ENCODE peak calls at places on chromosomes 2 and 18, in four cellular contexts. Q is HL-60, S is K562, C is GM12878. D is an unnamed sample.

GRCh38 chr2:23069156-23069555 is 315.8 kb upstream of the KLHL29 start:
- DNase-seq in S (no peak), C (no peak), Q (no peak), D (no peak)

GRCh38 chr2:106296182-106296815 is 102.2 kb upstream of the UXS1 start:
- DNase-seq in Q (no peak), S (no peak), C (no peak), D (no peak)

GRCh38 chr2:188235364-188235763 is 56.3 kb upstream of the GULP1 start:
- DNase-seq in C (peak; percentile 43), S (no peak), Q (no peak), D (no peak)

GRCh38 chr18:48201952-48202898 is 207.0 kb downstream of the ZBTB7C start:
- DNase-seq in S (no peak), C (no peak), Q (no peak), D (no peak)

GRCh38 chr2:47056875-47057731 is 98.0 kb downstream of the STPG4 start:
- DNase-seq in Q (peak; percentile 61), S (no peak), C (no peak), D (peak; percentile 57)

GRCh38 chr2:176710657-176711197 is 441.5 kb downstream of the MTX2 start:
- DNase-seq in Q (no peak), S (no peak), C (no peak), D (no peak)

GRCh38 chr2:209208211-209208610 is 215.6 kb upstream of the MAP2 start:
- DNase-seq in Q (peak; percentile 10), C (no peak), S (peak; percentile 17), D (no peak)

GRCh38 chr2:71705171-71705960 is 252.0 kb downstream of the DYSF start:
- DNase-seq in C (no peak), S (no peak), Q (no peak), D (no peak)

GRCh38 chr18:1954583-1955312 is 616.6 kb downstream of the METTL4 start:
- DNase-seq in C (no peak), S (no peak), Q (no peak), D (no peak)

GRCh38 chr2:232365621-232366321 is 12.8 kb upstream of the ALPP start:
- DNase-seq in Q (no peak), S (peak; percentile 24), C (no peak), D (no peak)

GRCh38 chr2:111705206-111705605 is 178.8 kb downstream of the ANAPC1 start:
- DNase-seq in C (no peak), S (no peak), Q (no peak), D (no peak)

GRCh38 chr2:151305129-151305691 is 15.7 kb upstream of the NMI start:
- DNase-seq in C (no peak), S (no peak), Q (no peak), D (no peak)

GRCh38 chr18:394997-395383 is 105.5 kb downstream of the COLEC12 start:
- DNase-seq in Q (no peak), C (no peak), S (no peak), D (no peak)

GRCh38 chr2:106965611-106966010 is 79.6 kb upstream of the ST6GAL2 start:
- DNase-seq in S (no peak), Q (no peak), C (no peak), D (no peak)

GRCh38 chr2:19362652-19363473 is 4.4 kb upstream of the OSR1 start:
- DNase-seq in Q (no peak), C (no peak), S (peak; percentile 72), D (no peak)

GRCh38 chr2:3667151-3667631 is 9.2 kb downstream of the ALLC start:
- DNase-seq in C (peak; percentile 33), S (no peak), Q (no peak), D (no peak)

GRCh38 chr2:165239230-165239629 is at the start of gene SCN2A:
- DNase-seq in Q (peak; percentile 11), S (peak; percentile 8), C (no peak), D (no peak)

GRCh38 chr2:160305081-160305750 is 105.1 kb upstream of the ITGB6 start:
- DNase-seq in Q (no peak), S (no peak), C (no peak), D (no peak)

GRCh38 chr2:212709287-212709686 is 170.7 kb upstream of the ERBB4 start:
- DNase-seq in C (no peak), S (no peak), Q (no peak), D (no peak)

GRCh38 chr2:11377915-11378649 is 33.6 kb upstream of the ROCK2 start:
- DNase-seq in S (no peak), C (peak; percentile 61), Q (no peak), D (peak; percentile 53)

GRCh38 chr2:234712421-234712935 is 215.6 kb upstream of the ARL4C start:
- DNase-seq in Q (no peak), C (no peak), S (no peak), D (no peak)

GRCh38 chr2:165877565-165878550 is 75.7 kb downstream of the TTC21B start:
- DNase-seq in S (no peak), C (peak; percentile 30), Q (peak; percentile 32), D (no peak)

GRCh38 chr2:17918789-17919188 is 40.3 kb downstream of the KCNS3 start:
- DNase-seq in C (no peak), S (no peak), Q (no peak), D (no peak)

GRCh38 chr2:17916584-17916983 is 38.1 kb downstream of the KCNS3 start:
- DNase-seq in C (no peak), Q (no peak), S (no peak), D (no peak)

GRCh38 chr2:17915099-17915498 is 36.6 kb downstream of the KCNS3 start:
- DNase-seq in S (no peak), Q (no peak), C (no peak), D (no peak)

GRCh38 chr2:17912266-17912691 is 33.8 kb downstream of the KCNS3 start:
- DNase-seq in Q (no peak), S (no peak), C (no peak), D (peak; percentile 22)

DNA sequence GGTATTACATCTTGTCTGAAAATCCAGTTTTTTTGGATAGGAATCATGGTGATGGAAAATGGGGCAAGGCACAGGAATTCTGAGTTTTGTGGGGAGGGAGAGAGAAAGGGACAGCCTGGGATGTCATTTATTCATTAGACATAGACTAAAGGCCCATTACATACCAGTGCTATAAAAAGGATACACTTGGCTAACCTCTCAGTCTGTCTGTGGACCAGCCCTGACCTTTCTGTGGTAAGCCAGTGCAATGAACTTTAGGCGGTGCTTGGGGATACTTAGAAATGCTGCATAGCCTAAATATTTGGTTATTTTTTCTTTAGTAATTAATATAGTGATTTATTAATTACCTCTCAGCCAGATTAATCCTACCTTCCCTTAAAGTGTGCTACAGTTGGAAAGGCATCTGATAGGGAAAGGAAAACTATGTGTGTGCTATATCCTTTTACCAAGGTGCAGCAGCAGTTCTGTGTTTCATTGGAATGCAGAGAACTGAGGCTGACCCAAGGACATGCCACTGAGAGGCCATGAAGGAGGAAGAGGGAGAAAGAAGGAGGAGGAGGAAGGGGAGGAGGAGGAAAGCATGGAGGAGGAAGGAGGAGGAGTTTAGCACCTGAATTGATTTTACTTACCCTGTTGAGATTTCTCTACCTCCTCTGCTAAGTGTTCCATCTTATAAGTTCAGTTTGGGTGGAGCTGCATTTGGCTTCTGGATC is 37.5 kb downstream of the KCNS3 start:
- DNase-seq in S (no peak), C (no peak), Q (no peak), D (no peak)
- TF ChIP-seq SPI1 in S (no peak), C (no peak), Q (no peak), D (no peak)

GRCh38 chr18:76491801-76492668 is 3.0 kb downstream of the ZNF516 start:
- DNase-seq in C (no peak), Q (no peak), S (no peak), D (no peak)
- TF ChIP-seq SPI1 in C (no peak), Q (no peak), S (no peak), D (no peak)

DNA sequence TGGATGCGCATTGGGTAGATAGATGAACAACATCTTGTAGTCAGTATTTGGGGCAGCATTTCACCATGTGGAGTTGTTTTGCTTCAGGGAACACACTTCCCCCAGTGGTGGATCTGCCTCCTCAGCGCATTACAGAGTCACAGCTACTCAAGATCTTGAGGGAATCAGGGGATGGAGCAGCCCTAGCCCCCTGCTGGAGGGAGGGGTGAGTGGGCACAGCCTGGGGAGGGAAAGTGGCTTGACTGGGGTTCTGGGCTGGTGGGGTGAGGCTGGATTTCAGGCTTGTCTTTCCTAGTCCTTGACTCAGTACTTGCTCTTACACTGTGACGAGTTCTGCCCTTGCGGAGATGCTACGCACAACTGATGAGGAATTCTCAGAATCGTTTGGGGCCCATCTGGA is 271.0 kb upstream of the HS6ST1 start:
- DNase-seq in Q (no peak), S (peak; percentile 19), C (no peak), D (no peak)
- TF ChIP-seq SPI1 in Q (no peak), S (no peak), C (no peak), D (no peak)

DNA sequence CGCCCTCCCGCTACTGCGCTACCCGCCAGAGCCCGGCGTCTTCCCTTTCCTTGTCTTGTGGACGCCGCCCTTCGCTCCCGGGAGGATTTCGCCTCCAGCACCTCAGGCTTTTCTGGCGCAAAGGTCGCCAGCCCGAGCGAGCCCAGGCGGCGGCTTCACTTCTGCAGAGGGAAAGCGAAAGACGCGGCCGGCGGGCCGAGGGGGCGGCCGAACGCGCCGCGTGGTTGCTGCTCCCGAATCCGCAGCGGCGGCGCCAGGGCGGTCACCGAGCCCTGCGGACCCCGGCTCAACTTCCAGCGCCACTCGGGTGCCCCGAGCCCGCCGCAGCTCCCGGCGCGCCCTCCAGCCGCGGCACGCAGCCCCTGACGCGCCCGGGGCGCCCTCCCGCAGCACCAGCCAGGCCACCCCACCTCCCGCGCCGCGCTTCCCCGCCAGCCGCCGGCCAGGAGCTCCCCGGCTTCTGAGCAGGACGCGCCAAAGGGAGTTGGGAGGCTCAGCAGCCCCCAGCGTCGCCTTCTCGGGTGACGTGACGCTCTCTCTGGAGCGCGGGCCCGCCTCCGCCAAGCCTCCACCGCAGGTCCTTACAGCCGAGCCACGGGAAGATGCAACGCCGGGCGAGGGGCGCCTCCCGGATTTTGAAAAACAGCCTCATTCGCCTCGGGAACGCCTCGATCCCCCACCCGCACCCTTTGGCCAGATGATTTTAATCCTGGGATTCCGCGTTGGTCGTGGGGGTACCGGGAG is 84.9 kb upstream of the EPB41L3 start:
- DNase-seq in S (no peak), C (no peak), Q (no peak), D (peak; percentile 28)
- TF ChIP-seq SPI1 in S (no peak), C (no peak), Q (no peak), D (no peak)

DNA sequence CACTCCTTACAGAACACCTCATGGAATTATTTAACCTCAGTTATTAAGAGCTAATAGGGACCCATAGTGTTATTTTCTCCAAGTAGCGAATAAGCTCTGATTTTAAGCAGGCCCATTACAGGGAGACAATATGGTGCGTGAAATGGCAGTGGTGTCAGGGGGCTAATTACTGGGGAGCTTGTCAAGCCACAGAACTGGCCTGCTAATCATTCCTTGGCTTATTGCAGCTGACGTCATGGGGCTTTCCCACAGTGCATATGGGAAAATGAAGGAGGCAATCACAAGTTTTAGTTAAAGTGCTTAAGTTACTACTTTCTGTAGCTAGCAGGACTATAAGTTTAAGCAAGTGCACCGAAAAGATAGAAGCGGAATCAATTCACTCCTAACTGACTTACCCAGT is 262.5 kb downstream of the TGIF1 start:
- DNase-seq in Q (no peak), S (no peak), C (no peak), D (no peak)
- TF ChIP-seq SPI1 in Q (no peak), S (no peak), C (no peak), D (no peak)

GRCh38 chr2:66489433-66489832 is 54.5 kb downstream of the MEIS1 start:
- DNase-seq in C (no peak), Q (no peak), S (no peak), D (no peak)
- TF ChIP-seq SPI1 in C (no peak), Q (no peak), S (no peak), D (no peak)

D was measured in GM12891.